ENCODE peak calls at places on chromosomes 11 and 22, in four cellular contexts. One of them, this sample, is unnamed.

GRCh38 chr11:128406365-128406706 is 181.0 kb downstream of the ETS1 start:
- DNase-seq in ureter: no peak
- DNase-seq in stimulated activated CD4-positive, alpha-beta T cell treated with anti-CD3 and anti-CD28 coated beads, Interleukin-4, amount 100 ng/mL, for 48 hours: no peak
- DNase-seq in activated naive CD8-positive, alpha-beta T cell treated with anti-CD3 and anti-CD28 coated beads, Interleukin-2, amount 50 U/mL, for 24 hours: no peak
- DNase-seq in this sample: no peak

GRCh38 chr22:22460635-22461034 is 47.9 kb downstream of the ZNF280B start:
- DNase-seq in ureter: no peak
- DNase-seq in stimulated activated CD4-positive, alpha-beta T cell treated with anti-CD3 and anti-CD28 coated beads, Interleukin-4, amount 100 ng/mL, for 48 hours: no peak
- DNase-seq in activated naive CD8-positive, alpha-beta T cell treated with anti-CD3 and anti-CD28 coated beads, Interleukin-2, amount 50 U/mL, for 24 hours: no peak
- DNase-seq in this sample: no peak

GRCh38 chr11:117565709-117566108 is 231.3 kb downstream of the DSCAML1 start:
- DNase-seq in ureter: no peak
- DNase-seq in stimulated activated CD4-positive, alpha-beta T cell treated with anti-CD3 and anti-CD28 coated beads, Interleukin-4, amount 100 ng/mL, for 48 hours: no peak
- DNase-seq in activated naive CD8-positive, alpha-beta T cell treated with anti-CD3 and anti-CD28 coated beads, Interleukin-2, amount 50 U/mL, for 24 hours: no peak
- DNase-seq in this sample: no peak

GRCh38 chr22:49825944-49826602 is 1.6 kb downstream of the BRD1 start:
- DNase-seq in ureter: no peak
- DNase-seq in stimulated activated CD4-positive, alpha-beta T cell treated with anti-CD3 and anti-CD28 coated beads, Interleukin-4, amount 100 ng/mL, for 48 hours: peak
- DNase-seq in activated naive CD8-positive, alpha-beta T cell treated with anti-CD3 and anti-CD28 coated beads, Interleukin-2, amount 50 U/mL, for 24 hours: peak
- DNase-seq in this sample: peak

GRCh38 chr11:35250631-35251030 is 111.7 kb downstream of the CD44 start:
- DNase-seq in ureter: no peak
- DNase-seq in stimulated activated CD4-positive, alpha-beta T cell treated with anti-CD3 and anti-CD28 coated beads, Interleukin-4, amount 100 ng/mL, for 48 hours: no peak
- DNase-seq in activated naive CD8-positive, alpha-beta T cell treated with anti-CD3 and anti-CD28 coated beads, Interleukin-2, amount 50 U/mL, for 24 hours: no peak
- DNase-seq in this sample: no peak

GRCh38 chr22:35064664-35065063 is 1.3 kb upstream of the ISX start:
- DNase-seq in ureter: no peak
- DNase-seq in stimulated activated CD4-positive, alpha-beta T cell treated with anti-CD3 and anti-CD28 coated beads, Interleukin-4, amount 100 ng/mL, for 48 hours: no peak
- DNase-seq in activated naive CD8-positive, alpha-beta T cell treated with anti-CD3 and anti-CD28 coated beads, Interleukin-2, amount 50 U/mL, for 24 hours: no peak
- DNase-seq in this sample: peak

GRCh38 chr22:19057999-19058491 is 64.2 kb downstream of the DGCR2 start:
- DNase-seq in ureter: peak
- DNase-seq in stimulated activated CD4-positive, alpha-beta T cell treated with anti-CD3 and anti-CD28 coated beads, Interleukin-4, amount 100 ng/mL, for 48 hours: no peak
- DNase-seq in activated naive CD8-positive, alpha-beta T cell treated with anti-CD3 and anti-CD28 coated beads, Interleukin-2, amount 50 U/mL, for 24 hours: no peak
- DNase-seq in this sample: no peak

GRCh38 chr11:26244207-26244606 is 87.7 kb upstream of the ANO3 start:
- DNase-seq in ureter: no peak
- DNase-seq in stimulated activated CD4-positive, alpha-beta T cell treated with anti-CD3 and anti-CD28 coated beads, Interleukin-4, amount 100 ng/mL, for 48 hours: no peak
- DNase-seq in activated naive CD8-positive, alpha-beta T cell treated with anti-CD3 and anti-CD28 coated beads, Interleukin-2, amount 50 U/mL, for 24 hours: no peak
- DNase-seq in this sample: no peak

GRCh38 chr22:35065796-35066218 is at the start of gene ISX:
- DNase-seq in ureter: no peak
- DNase-seq in stimulated activated CD4-positive, alpha-beta T cell treated with anti-CD3 and anti-CD28 coated beads, Interleukin-4, amount 100 ng/mL, for 48 hours: no peak
- DNase-seq in activated naive CD8-positive, alpha-beta T cell treated with anti-CD3 and anti-CD28 coated beads, Interleukin-2, amount 50 U/mL, for 24 hours: no peak
- DNase-seq in this sample: peak

GRCh38 chr11:1230456-1231395 is 7.9 kb downstream of the MUC5B start:
- DNase-seq in ureter: no peak
- DNase-seq in stimulated activated CD4-positive, alpha-beta T cell treated with anti-CD3 and anti-CD28 coated beads, Interleukin-4, amount 100 ng/mL, for 48 hours: no peak
- DNase-seq in activated naive CD8-positive, alpha-beta T cell treated with anti-CD3 and anti-CD28 coated beads, Interleukin-2, amount 50 U/mL, for 24 hours: no peak
- DNase-seq in this sample: peak

GRCh38 chr11:111299111-111300026 is 1.0 kb downstream of the POU2AF3 start:
- DNase-seq in ureter: peak
- DNase-seq in stimulated activated CD4-positive, alpha-beta T cell treated with anti-CD3 and anti-CD28 coated beads, Interleukin-4, amount 100 ng/mL, for 48 hours: no peak
- DNase-seq in activated naive CD8-positive, alpha-beta T cell treated with anti-CD3 and anti-CD28 coated beads, Interleukin-2, amount 50 U/mL, for 24 hours: peak
- DNase-seq in this sample: peak

GRCh38 chr11:79440451-79441158 is at the start of gene TENM4:
- DNase-seq in ureter: no peak
- DNase-seq in stimulated activated CD4-positive, alpha-beta T cell treated with anti-CD3 and anti-CD28 coated beads, Interleukin-4, amount 100 ng/mL, for 48 hours: no peak
- DNase-seq in activated naive CD8-positive, alpha-beta T cell treated with anti-CD3 and anti-CD28 coated beads, Interleukin-2, amount 50 U/mL, for 24 hours: peak
- DNase-seq in this sample: peak

GRCh38 chr11:124625504-124626168 is 3.0 kb downstream of the TBRG1 start:
- DNase-seq in ureter: no peak
- DNase-seq in stimulated activated CD4-positive, alpha-beta T cell treated with anti-CD3 and anti-CD28 coated beads, Interleukin-4, amount 100 ng/mL, for 48 hours: no peak
- DNase-seq in activated naive CD8-positive, alpha-beta T cell treated with anti-CD3 and anti-CD28 coated beads, Interleukin-2, amount 50 U/mL, for 24 hours: no peak
- DNase-seq in this sample: no peak

GRCh38 chr11:3853935-3854659 is 1.4 kb upstream of the STIM1 start:
- DNase-seq in ureter: peak
- DNase-seq in stimulated activated CD4-positive, alpha-beta T cell treated with anti-CD3 and anti-CD28 coated beads, Interleukin-4, amount 100 ng/mL, for 48 hours: no peak
- DNase-seq in activated naive CD8-positive, alpha-beta T cell treated with anti-CD3 and anti-CD28 coated beads, Interleukin-2, amount 50 U/mL, for 24 hours: peak
- DNase-seq in this sample: peak

GRCh38 chr11:86978247-86978646 is 23.1 kb upstream of the FZD4 start:
- DNase-seq in ureter: no peak
- DNase-seq in stimulated activated CD4-positive, alpha-beta T cell treated with anti-CD3 and anti-CD28 coated beads, Interleukin-4, amount 100 ng/mL, for 48 hours: no peak
- DNase-seq in activated naive CD8-positive, alpha-beta T cell treated with anti-CD3 and anti-CD28 coated beads, Interleukin-2, amount 50 U/mL, for 24 hours: no peak
- DNase-seq in this sample: no peak

GRCh38 chr11:132831272-132831671 is 701.0 kb downstream of the OPCML start:
- DNase-seq in ureter: no peak
- DNase-seq in stimulated activated CD4-positive, alpha-beta T cell treated with anti-CD3 and anti-CD28 coated beads, Interleukin-4, amount 100 ng/mL, for 48 hours: no peak
- DNase-seq in activated naive CD8-positive, alpha-beta T cell treated with anti-CD3 and anti-CD28 coated beads, Interleukin-2, amount 50 U/mL, for 24 hours: no peak
- DNase-seq in this sample: no peak

GRCh38 chr22:27534720-27535125 is 266.8 kb downstream of the MN1 start:
- DNase-seq in ureter: no peak
- DNase-seq in stimulated activated CD4-positive, alpha-beta T cell treated with anti-CD3 and anti-CD28 coated beads, Interleukin-4, amount 100 ng/mL, for 48 hours: no peak
- DNase-seq in activated naive CD8-positive, alpha-beta T cell treated with anti-CD3 and anti-CD28 coated beads, Interleukin-2, amount 50 U/mL, for 24 hours: no peak
- DNase-seq in this sample: no peak

GRCh38 chr11:83836883-83837654 is 550.9 kb upstream of the CCDC90B start:
- DNase-seq in ureter: peak
- DNase-seq in stimulated activated CD4-positive, alpha-beta T cell treated with anti-CD3 and anti-CD28 coated beads, Interleukin-4, amount 100 ng/mL, for 48 hours: no peak
- DNase-seq in activated naive CD8-positive, alpha-beta T cell treated with anti-CD3 and anti-CD28 coated beads, Interleukin-2, amount 50 U/mL, for 24 hours: peak
- DNase-seq in this sample: peak